ENCODE peak calls at places on chromosomes 11 and 22, in five cellular contexts. One of them, this sample, is unnamed. For H3K4me1, the result is how much of the 10 kb centered on the place peaks cover.

GRCh38 chr22:20422965-20423635 is 14.5 kb downstream of the SCARF2 start:
- DNase-seq in heart left ventricle: peak
- DNase-seq in A549: no peak
- DNase-seq in IMR-90: no peak
- DNase-seq in CD8-positive, alpha-beta T cell: no peak
- DNase-seq in this sample: no peak

GRCh38 chr11:128240546-128240945 is 346.8 kb downstream of the ETS1 start:
- DNase-seq in heart left ventricle: no peak
- DNase-seq in A549: no peak
- DNase-seq in IMR-90: peak
- DNase-seq in CD8-positive, alpha-beta T cell: no peak
- DNase-seq in this sample: no peak

GRCh38 chr11:113247231-113247630 is 67.2 kb upstream of the TTC12 start:
- DNase-seq in heart left ventricle: no peak
- DNase-seq in A549: no peak
- DNase-seq in IMR-90: no peak
- DNase-seq in CD8-positive, alpha-beta T cell: no peak
- DNase-seq in this sample: no peak

GRCh38 chr11:71580057-71581003 is 2.3 kb downstream of the KRTAP5-11 start:
- DNase-seq in heart left ventricle: no peak
- DNase-seq in A549: peak
- DNase-seq in IMR-90: peak
- DNase-seq in CD8-positive, alpha-beta T cell: no peak
- DNase-seq in this sample: peak

GRCh38 chr22:32579533-32580220 is 105.1 kb downstream of the FBXO7 start:
- DNase-seq in heart left ventricle: no peak
- DNase-seq in A549: no peak
- DNase-seq in IMR-90: peak
- DNase-seq in CD8-positive, alpha-beta T cell: no peak
- DNase-seq in this sample: no peak

GRCh38 chr11:64360403-64360980 is 1.5 kb downstream of the RPS6KA4 start:
- DNase-seq in heart left ventricle: no peak
- DNase-seq in A549: no peak
- DNase-seq in IMR-90: no peak
- DNase-seq in CD8-positive, alpha-beta T cell: no peak
- DNase-seq in this sample: no peak

GRCh38 chr11:17921620-17922473 is 91.0 kb downstream of the SERGEF start:
- DNase-seq in heart left ventricle: no peak
- DNase-seq in A549: no peak
- DNase-seq in IMR-90: peak
- DNase-seq in CD8-positive, alpha-beta T cell: no peak
- DNase-seq in this sample: no peak

GRCh38 chr11:119729581-119730346 is 764 bp upstream of the NECTIN1 start:
- DNase-seq in heart left ventricle: peak
- DNase-seq in A549: peak
- DNase-seq in IMR-90: peak
- DNase-seq in CD8-positive, alpha-beta T cell: no peak
- DNase-seq in this sample: no peak

GRCh38 chr11:86969258-86969657 is 14.1 kb upstream of the FZD4 start:
- DNase-seq in heart left ventricle: no peak
- DNase-seq in A549: no peak
- DNase-seq in IMR-90: no peak
- DNase-seq in CD8-positive, alpha-beta T cell: no peak
- DNase-seq in this sample: no peak

GRCh38 chr22:22995166-22995565 is 75.2 kb upstream of the GNAZ start:
- DNase-seq in heart left ventricle: no peak
- DNase-seq in A549: no peak
- DNase-seq in IMR-90: no peak
- DNase-seq in CD8-positive, alpha-beta T cell: no peak
- DNase-seq in this sample: no peak

GRCh38 chr11:119584193-119585037 is 144.6 kb downstream of the NECTIN1 start:
- DNase-seq in heart left ventricle: peak
- DNase-seq in A549: no peak
- DNase-seq in IMR-90: peak
- DNase-seq in CD8-positive, alpha-beta T cell: no peak
- DNase-seq in this sample: peak

GRCh38 chr11:31619980-31620379 is 110.4 kb downstream of the ELP4 start:
- DNase-seq in heart left ventricle: no peak
- DNase-seq in A549: no peak
- DNase-seq in IMR-90: no peak
- DNase-seq in CD8-positive, alpha-beta T cell: no peak
- DNase-seq in this sample: no peak

GRCh38 chr11:69483170-69483569 is 1.7 kb downstream of the LINC01488 start:
- DNase-seq in heart left ventricle: peak
- DNase-seq in A549: no peak
- DNase-seq in IMR-90: no peak
- DNase-seq in CD8-positive, alpha-beta T cell: no peak
- DNase-seq in this sample: no peak

GRCh38 chr11:95487391-95487790 is 256.4 kb upstream of the SESN3 start:
- DNase-seq in heart left ventricle: no peak
- DNase-seq in A549: no peak
- DNase-seq in IMR-90: no peak
- DNase-seq in CD8-positive, alpha-beta T cell: no peak
- DNase-seq in this sample: peak

GRCh38 chr11:110524227-110524626 is 94.5 kb downstream of the FDX1 start:
- DNase-seq in heart left ventricle: no peak
- DNase-seq in A549: peak
- DNase-seq in IMR-90: peak
- DNase-seq in CD8-positive, alpha-beta T cell: no peak
- DNase-seq in this sample: no peak

GRCh38 chr11:46930089-46930488 is 6.5 kb upstream of the CSTPP1 start:
- DNase-seq in heart left ventricle: no peak
- DNase-seq in A549: peak
- DNase-seq in IMR-90: peak
- DNase-seq in CD8-positive, alpha-beta T cell: no peak
- DNase-seq in this sample: no peak

GRCh38 chr11:31500560-31500959 is 8.9 kb downstream of the IMMP1L start:
- DNase-seq in heart left ventricle: no peak
- DNase-seq in A549: no peak
- DNase-seq in IMR-90: peak
- DNase-seq in CD8-positive, alpha-beta T cell: no peak
- DNase-seq in this sample: no peak

GRCh38 chr11:133263332-133263731 is 269.0 kb downstream of the OPCML start:
- DNase-seq in heart left ventricle: no peak
- DNase-seq in A549: no peak
- DNase-seq in IMR-90: no peak
- DNase-seq in CD8-positive, alpha-beta T cell: no peak
- DNase-seq in this sample: no peak

GRCh38 chr22:22773979-22774738 is 113.5 kb upstream of the IGLL5 start:
- DNase-seq in heart left ventricle: no peak
- DNase-seq in A549: no peak
- DNase-seq in IMR-90: no peak
- DNase-seq in CD8-positive, alpha-beta T cell: no peak
- DNase-seq in this sample: no peak

GRCh38 chr11:77821349-77821851 is 456 bp downstream of the AAMDC start:
- DNase-seq in heart left ventricle: peak
- DNase-seq in A549: peak
- DNase-seq in IMR-90: peak
- DNase-seq in CD8-positive, alpha-beta T cell: no peak
- DNase-seq in this sample: no peak

GRCh38 chr22:38482662-38483308 is 14.9 kb downstream of the KDELR3 start:
- DNase-seq in heart left ventricle: no peak
- DNase-seq in A549: no peak
- DNase-seq in IMR-90: no peak
- DNase-seq in CD8-positive, alpha-beta T cell: no peak
- DNase-seq in this sample: no peak

GRCh38 chr22:37243402-37244113 is 511 bp downstream of the RAC2 start:
- DNase-seq in heart left ventricle: no peak
- DNase-seq in A549: no peak
- DNase-seq in IMR-90: no peak
- DNase-seq in CD8-positive, alpha-beta T cell: no peak
- DNase-seq in this sample: no peak

GRCh38 chr11:18046116-18046777 is at the start of gene TPH1:
- DNase-seq in heart left ventricle: peak
- DNase-seq in A549: no peak
- DNase-seq in IMR-90: peak
- DNase-seq in CD8-positive, alpha-beta T cell: no peak
- DNase-seq in this sample: peak

GRCh38 chr11:1573077-1573846 is 1.2 kb upstream of the DUSP8 start:
- DNase-seq in heart left ventricle: no peak
- DNase-seq in A549: peak
- DNase-seq in IMR-90: no peak
- DNase-seq in CD8-positive, alpha-beta T cell: peak
- DNase-seq in this sample: no peak

GRCh38 chr11:11973361-11973800 is 35.0 kb downstream of the DKK3 start:
- DNase-seq in heart left ventricle: peak
- DNase-seq in A549: no peak
- DNase-seq in IMR-90: peak
- DNase-seq in CD8-positive, alpha-beta T cell: no peak
- DNase-seq in this sample: no peak

GRCh38 chr11:3158821-3159220 is 6.3 kb downstream of the OSBPL5 start:
- DNase-seq in heart left ventricle: no peak
- DNase-seq in A549: no peak
- DNase-seq in IMR-90: no peak
- DNase-seq in CD8-positive, alpha-beta T cell: no peak
- DNase-seq in this sample: no peak

GRCh38 chr11:3156282-3156660 is 8.8 kb downstream of the OSBPL5 start:
- DNase-seq in heart left ventricle: no peak
- DNase-seq in A549: no peak
- DNase-seq in IMR-90: no peak
- DNase-seq in CD8-positive, alpha-beta T cell: no peak
- DNase-seq in this sample: no peak

GRCh38 chr11:3158131-3158591 is 6.9 kb downstream of the OSBPL5 start:
- DNase-seq in heart left ventricle: peak
- DNase-seq in A549: no peak
- DNase-seq in IMR-90: no peak
- DNase-seq in CD8-positive, alpha-beta T cell: no peak
- DNase-seq in this sample: no peak

GRCh38 chr11:3156661-3157311 is 8.3 kb downstream of the OSBPL5 start:
- DNase-seq in heart left ventricle: peak
- DNase-seq in A549: no peak
- DNase-seq in IMR-90: no peak
- DNase-seq in CD8-positive, alpha-beta T cell: no peak
- DNase-seq in this sample: no peak

GRCh38 chr11:3157381-3158130 is 7.6 kb downstream of the OSBPL5 start:
- DNase-seq in heart left ventricle: peak
- DNase-seq in A549: no peak
- DNase-seq in IMR-90: no peak
- DNase-seq in CD8-positive, alpha-beta T cell: peak
- DNase-seq in this sample: no peak
- H3K4me1 ChIP-seq in heart left ventricle: half or more
- H3K4me1 ChIP-seq in A549: under half
- H3K4me1 ChIP-seq in IMR-90: half or more
- H3K4me1 ChIP-seq in CD8-positive, alpha-beta T cell: under half
- H3K4me1 ChIP-seq in this sample: under half

DNA sequence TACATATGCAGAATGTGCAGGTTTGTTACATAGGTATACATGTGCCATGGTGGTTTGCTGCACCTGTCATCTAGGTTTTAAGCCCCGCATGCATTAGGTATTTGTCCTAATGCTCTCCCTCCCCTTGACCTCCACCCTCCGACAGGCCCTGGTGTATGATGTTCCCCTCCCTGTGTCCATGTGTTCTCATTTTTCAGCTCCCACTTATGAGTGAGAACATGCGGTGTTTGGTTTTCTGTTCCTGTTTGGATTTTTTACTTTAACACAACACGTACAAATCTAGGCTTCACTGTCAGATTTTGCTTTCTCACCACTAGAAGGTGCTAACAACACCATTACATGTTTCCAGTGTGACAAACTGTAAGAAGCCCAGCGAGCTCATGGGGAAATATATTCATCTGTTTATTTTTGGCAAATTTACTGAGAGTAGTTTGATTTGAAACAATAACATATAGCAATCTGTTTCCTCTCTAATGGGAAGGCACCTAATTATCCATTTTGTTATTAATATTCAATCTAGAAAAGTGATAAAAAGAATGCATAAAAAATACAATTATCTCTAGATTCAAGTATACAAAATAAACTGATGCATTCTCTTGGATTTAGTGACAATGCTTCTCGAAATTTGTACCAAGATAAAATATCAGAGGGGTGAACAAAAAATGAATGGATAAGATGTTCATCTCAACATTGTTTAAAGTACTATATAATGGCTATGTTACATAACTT is 23.2 kb upstream of the BIRC3 start:
- DNase-seq in heart left ventricle: no peak
- DNase-seq in A549: peak
- DNase-seq in IMR-90: peak
- DNase-seq in CD8-positive, alpha-beta T cell: no peak
- DNase-seq in this sample: no peak
- H3K4me3 ChIP-seq in heart left ventricle: no peak
- H3K4me3 ChIP-seq in A549: no peak
- H3K4me3 ChIP-seq in IMR-90: no peak
- H3K4me3 ChIP-seq in CD8-positive, alpha-beta T cell: no peak
- H3K4me3 ChIP-seq in this sample: no peak

DNA sequence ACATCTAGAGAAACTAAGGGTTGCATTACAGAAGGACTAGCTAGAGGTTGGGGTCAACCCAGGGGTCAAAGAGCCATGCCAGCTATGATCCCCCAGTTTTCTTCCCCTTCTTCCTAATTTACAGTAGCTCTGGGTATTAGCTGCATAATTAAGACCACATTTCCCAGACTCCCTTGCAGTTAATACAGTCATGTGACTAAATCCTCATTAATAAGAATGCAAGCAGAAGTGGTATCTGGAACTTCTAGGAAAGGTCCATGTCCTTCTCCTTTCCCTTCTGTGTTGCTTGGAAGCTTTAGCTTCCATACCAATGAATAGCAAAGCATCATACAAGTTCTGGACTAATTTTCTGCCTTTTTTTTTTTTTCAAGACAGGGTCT is 19.1 kb upstream of the LMO2 start:
- DNase-seq in heart left ventricle: no peak
- DNase-seq in A549: no peak
- DNase-seq in IMR-90: no peak
- DNase-seq in CD8-positive, alpha-beta T cell: no peak
- DNase-seq in this sample: no peak
- H3K4me1 ChIP-seq in heart left ventricle: under half
- H3K4me1 ChIP-seq in A549: under half
- H3K4me1 ChIP-seq in IMR-90: under half
- H3K4me1 ChIP-seq in CD8-positive, alpha-beta T cell: under half
- H3K4me1 ChIP-seq in this sample: under half

DNA sequence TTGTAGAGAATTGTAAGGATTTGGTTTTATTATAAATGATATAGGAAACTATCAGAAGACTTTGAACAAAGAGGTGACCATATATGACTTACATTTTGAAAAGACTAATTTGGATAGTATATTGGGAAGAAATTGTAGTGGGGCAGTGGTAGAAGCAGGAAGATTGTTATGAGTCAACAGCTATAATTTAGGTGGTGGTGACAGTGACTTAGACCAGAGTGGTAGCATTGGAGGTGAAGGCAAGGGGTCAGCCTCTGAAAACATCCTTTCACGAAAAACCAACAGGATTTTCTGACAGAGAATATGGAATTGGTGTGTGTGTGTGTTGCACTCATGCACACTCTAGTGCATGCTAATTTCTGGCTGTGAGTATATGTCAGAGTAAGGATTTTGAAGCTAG is 8.1 kb upstream of the HBE1 start:
- DNase-seq in heart left ventricle: no peak
- DNase-seq in A549: no peak
- DNase-seq in IMR-90: no peak
- DNase-seq in CD8-positive, alpha-beta T cell: no peak
- DNase-seq in this sample: no peak
- H3K4me3 ChIP-seq in heart left ventricle: no peak
- H3K4me3 ChIP-seq in A549: no peak
- H3K4me3 ChIP-seq in IMR-90: no peak
- H3K4me3 ChIP-seq in CD8-positive, alpha-beta T cell: no peak
- H3K4me3 ChIP-seq in this sample: no peak